ENCODE peak calls at places on chromosomes 4 and X, in ten cellular contexts. L is mucosa of descending colon; J is HCT116; T is Caco-2; Q is right cardiac atrium; S is endodermal cell; A is mammary epithelial cell; X is naive thymus-derived CD4-positive, alpha-beta T cell; I is A549; D is adipocyte. N is an unnamed sample. For H3K4me1, the result is how much of the 10 kb centered on the place peaks cover.

GRCh38 chr4:7291372-7292135 is 99.2 kb downstream of the SORCS2 start:
- DNase-seq in L (peak), J (no peak), T (no peak), Q (peak), S (no peak), A (no peak), X (no peak), I (no peak), D (no peak), N (no peak)

GRCh38 chr4:45349859-45350258 is 623.5 kb upstream of the GNPDA2 start:
- DNase-seq in L (no peak), J (no peak), T (no peak), Q (no peak), S (no peak), A (no peak), X (no peak), I (no peak), D (no peak), N (no peak)

GRCh38 chrX:111743316-111743715 is 62.3 kb downstream of the ALG13 start:
- DNase-seq in L (no peak), J (no peak), T (no peak), Q (no peak), S (no peak), A (no peak), X (no peak), I (no peak), D (peak), N (no peak)

GRCh38 chr4:6891436-6892170 is 18.0 kb upstream of the TBC1D14 start:
- DNase-seq in L (no peak), J (no peak), T (no peak), Q (no peak), S (no peak), A (no peak), X (no peak), I (no peak), D (peak), N (no peak)

GRCh38 chr4:3532714-3533336 is 603 bp upstream of the LRPAP1 start:
- DNase-seq in L (no peak), J (no peak), T (no peak), Q (no peak), S (peak), A (no peak), X (no peak), I (no peak), D (no peak), N (no peak)

GRCh38 chr4:55396305-55397023 is 707 bp downstream of the TMEM165 start:
- DNase-seq in L (peak), J (no peak), T (peak), Q (peak), S (peak), A (peak), X (peak), I (peak), D (peak), N (no peak)

GRCh38 chr4:52848255-52848654 is 13.9 kb upstream of the RASL11B start:
- DNase-seq in L (no peak), J (no peak), T (no peak), Q (no peak), S (no peak), A (no peak), X (no peak), I (no peak), D (no peak), N (no peak)

GRCh38 chr4:111283066-111283677 is 660.3 kb upstream of the PITX2 start:
- DNase-seq in L (peak), J (peak), T (peak), Q (peak), S (peak), A (peak), X (no peak), I (peak), D (peak), N (peak)

GRCh38 chr4:153143527-153144348 is 60.5 kb upstream of the TRIM2 start:
- DNase-seq in L (no peak), J (peak), T (no peak), Q (no peak), S (no peak), A (peak), X (no peak), I (no peak), D (peak), N (no peak)

GRCh38 chrX:100731441-100732281 is at the start of gene SYTL4:
- DNase-seq in L (peak), J (peak), T (peak), Q (peak), S (peak), A (no peak), X (no peak), I (peak), D (peak), N (no peak)

GRCh38 chrX:86133761-86134160 is 14.5 kb upstream of the DACH2 start:
- DNase-seq in L (no peak), J (no peak), T (no peak), Q (no peak), S (no peak), A (no peak), X (no peak), I (no peak), D (peak), N (no peak)

GRCh38 chr4:140799686-140800225 is 43.6 kb upstream of the TBC1D9 start:
- DNase-seq in L (no peak), J (no peak), T (no peak), Q (no peak), S (peak), A (no peak), X (no peak), I (no peak), D (no peak), N (no peak)

GRCh38 chr4:139761461-139761860 is 95.8 kb downstream of the MGST2 start:
- DNase-seq in L (no peak), J (peak), T (peak), Q (no peak), S (peak), A (peak), X (no peak), I (peak), D (no peak), N (no peak)

GRCh38 chr4:58961283-58961682 is 1851.1 kb upstream of the IGFBP7 start:
- DNase-seq in L (no peak), J (no peak), T (no peak), Q (no peak), S (no peak), A (no peak), X (no peak), I (no peak), D (no peak), N (no peak)

GRCh38 chrX:8237718-8238117 is 66.7 kb upstream of the VCX2 start:
- DNase-seq in L (no peak), J (no peak), T (no peak), Q (no peak), S (no peak), A (no peak), X (no peak), I (no peak), D (no peak), N (no peak)

GRCh38 chrX:2638279-2638678 is 52.8 kb upstream of the CD99 start:
- DNase-seq in L (no peak), J (no peak), T (no peak), Q (no peak), S (peak), A (no peak), X (no peak), I (no peak), D (no peak), N (no peak)

GRCh38 chrX:109890910-109891502 is 111.9 kb upstream of the TMEM164 start:
- DNase-seq in L (no peak), J (peak), T (peak), Q (peak), S (peak), A (peak), X (peak), I (peak), D (peak), N (peak)

GRCh38 chrX:46574941-46575381 is 1.4 kb downstream of the CHST7 start:
- DNase-seq in L (peak), J (no peak), T (no peak), Q (peak), S (peak), A (peak), X (peak), I (no peak), D (peak), N (no peak)

GRCh38 chr4:92246384-92246783 is 57.4 kb upstream of the GRID2 start:
- DNase-seq in L (no peak), J (no peak), T (no peak), Q (no peak), S (no peak), A (no peak), X (no peak), I (no peak), D (no peak), N (no peak)

GRCh38 chrX:47311857-47312774 is 58.3 kb upstream of the ZNF157 start:
- DNase-seq in L (no peak), J (peak), T (peak), Q (no peak), S (peak), A (peak), X (peak), I (peak), D (peak), N (no peak)

GRCh38 chr4:180106122-180106521 is 2137.1 kb upstream of the TENM3 start:
- DNase-seq in L (no peak), J (no peak), T (no peak), Q (no peak), S (no peak), A (peak), X (no peak), I (no peak), D (peak), N (no peak)

GRCh38 chrX:135688137-135688536 is 25.3 kb upstream of the CT45A1 start:
- DNase-seq in L (no peak), J (peak), T (no peak), Q (no peak), S (peak), A (no peak), X (no peak), I (no peak), D (peak), N (peak)

GRCh38 chrX:118975831-118976598 is 1.6 kb downstream of the LONRF3 start:
- DNase-seq in L (peak), J (no peak), T (peak), Q (peak), S (peak), A (no peak), X (peak), I (peak), D (peak), N (no peak)

GRCh38 chr4:132001542-132001941 is 1147.6 kb upstream of the PCDH10 start:
- DNase-seq in L (no peak), J (no peak), T (no peak), Q (no peak), S (no peak), A (peak), X (no peak), I (no peak), D (peak), N (no peak)

GRCh38 chr4:110586137-110586850 is 36.6 kb downstream of the PITX2 start:
- DNase-seq in L (no peak), J (peak), T (no peak), Q (no peak), S (no peak), A (peak), X (no peak), I (peak), D (peak), N (no peak)

GRCh38 chrX:74656079-74656745 is 41.8 kb upstream of the RLIM start:
- DNase-seq in L (no peak), J (no peak), T (no peak), Q (no peak), S (peak), A (no peak), X (no peak), I (no peak), D (no peak), N (no peak)

GRCh38 chr4:138039010-138039409 is 203.1 kb downstream of the SLC7A11 start:
- DNase-seq in L (no peak), J (no peak), T (no peak), Q (no peak), S (no peak), A (peak), X (no peak), I (no peak), D (peak), N (no peak)

GRCh38 chrX:48472851-48473717 is 2.9 kb upstream of the FTSJ1 start:
- DNase-seq in L (no peak), J (no peak), T (no peak), Q (no peak), S (peak), A (no peak), X (no peak), I (no peak), D (no peak), N (no peak)

GRCh38 chrX:130091976-130092522 is 18.2 kb downstream of the ELF4 start:
- DNase-seq in L (peak), J (no peak), T (peak), Q (no peak), S (peak), A (no peak), X (peak), I (no peak), D (no peak), N (no peak)

GRCh38 chrX:100413231-100413630 is 3.2 kb upstream of the PCDH19 start:
- DNase-seq in L (no peak), J (no peak), T (no peak), Q (no peak), S (peak), A (peak), X (peak), I (peak), D (peak), N (no peak)

GRCh38 chr4:79575709-79576479 is 167.9 kb upstream of the GK2 start:
- DNase-seq in L (no peak), J (no peak), T (no peak), Q (peak), S (no peak), A (no peak), X (no peak), I (no peak), D (peak), N (no peak)

GRCh38 chr4:79574741-79575451 is 166.9 kb upstream of the GK2 start:
- DNase-seq in L (no peak), J (no peak), T (no peak), Q (no peak), S (no peak), A (no peak), X (no peak), I (no peak), D (peak), N (no peak)

GRCh38 chr4:79578613-79579012 is 170.6 kb upstream of the GK2 start:
- DNase-seq in L (no peak), J (no peak), T (no peak), Q (no peak), S (no peak), A (no peak), X (no peak), I (no peak), D (no peak), N (no peak)

DNA sequence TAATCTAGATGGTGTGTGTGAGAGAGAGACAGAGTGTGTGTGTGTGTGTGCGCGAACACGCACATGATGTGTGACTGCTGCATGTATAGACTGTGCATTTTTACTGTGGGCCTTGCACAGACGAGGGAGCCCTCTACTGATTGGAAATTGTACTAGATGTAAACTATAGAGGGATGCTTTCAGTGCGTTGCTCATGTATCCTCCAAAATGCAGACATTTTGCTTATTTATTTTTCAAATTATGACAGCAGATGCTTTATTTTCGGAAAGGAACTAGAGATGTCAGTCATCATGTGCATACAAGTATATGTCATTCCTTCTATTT is 168.4 kb upstream of the GK2 start:
- DNase-seq in L (no peak), J (no peak), T (no peak), Q (no peak), S (no peak), A (peak), X (no peak), I (no peak), D (peak), N (no peak)
- H3K4me3 ChIP-seq in L (no peak), J (no peak), T (no peak), Q (no peak), S (no peak), A (no peak), X (no peak), I (no peak), D (no peak), N (no peak)

DNA sequence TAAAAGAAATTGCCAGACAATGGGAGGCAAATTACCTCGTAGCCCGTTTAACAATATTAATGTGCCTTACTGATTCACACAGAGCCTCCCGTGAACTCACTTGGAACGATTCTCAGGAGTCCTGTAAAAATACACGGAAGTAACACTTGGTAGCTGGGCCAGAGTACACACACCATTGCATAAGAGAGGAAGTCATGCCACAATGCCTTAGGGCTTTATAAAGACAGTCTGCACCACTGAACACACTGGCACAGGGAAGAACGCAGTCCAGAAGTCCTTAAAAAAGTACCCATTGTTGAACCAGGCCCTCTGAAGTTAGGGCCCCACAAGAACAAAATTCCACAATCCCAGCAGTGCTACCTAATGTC is 15.1 kb downstream of the SLC2A9 start:
- DNase-seq in L (no peak), J (no peak), T (no peak), Q (no peak), S (no peak), A (peak), X (no peak), I (peak), D (peak), N (no peak)
- H3K4me1 ChIP-seq in L (under half), J (under half), T (under half), Q (under half), S (under half), A (half or more), X (under half), I (under half), D (under half), N (under half)

GRCh38 chr4:101326586-101326985 is 20.7 kb downstream of the PPP3CA start:
- DNase-seq in L (no peak), J (no peak), T (no peak), Q (no peak), S (no peak), A (no peak), X (no peak), I (no peak), D (no peak), N (no peak)
- H3K4me3 ChIP-seq in L (no peak), J (no peak), T (no peak), Q (no peak), S (no peak), A (no peak), X (no peak), I (no peak), D (no peak), N (no peak)

DNA sequence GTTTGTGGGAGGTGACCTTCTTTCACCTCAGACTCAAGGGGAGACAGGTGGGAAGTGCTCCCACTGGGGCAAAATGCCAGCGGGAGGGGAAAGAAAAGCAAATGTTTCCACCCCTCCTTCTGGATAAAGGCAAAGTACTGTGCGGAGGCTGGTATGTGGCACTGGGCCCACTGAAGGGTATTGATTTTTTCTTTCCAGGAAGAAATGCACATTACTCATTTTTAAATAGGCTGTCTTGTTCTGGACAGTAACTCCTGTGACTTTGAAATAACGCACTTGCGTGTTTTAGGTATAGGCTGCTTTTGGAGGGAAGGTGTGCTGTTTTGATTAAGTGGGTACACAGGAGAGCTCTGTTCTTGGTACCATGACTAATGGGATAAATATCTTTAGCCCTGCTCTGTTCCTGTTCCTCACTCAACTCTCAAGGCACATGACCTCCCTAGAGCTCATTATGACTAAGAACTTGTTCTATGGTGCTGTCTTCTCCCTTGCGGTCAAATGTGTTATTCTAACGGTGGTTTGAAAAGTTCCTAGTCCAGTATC is 40.7 kb upstream of the MBTPS2 start:
- DNase-seq in L (no peak), J (peak), T (no peak), Q (no peak), S (no peak), A (peak), X (no peak), I (peak), D (no peak), N (no peak)
- H3K4me1 ChIP-seq in L (under half), J (under half), T (under half), Q (under half), S (under half), A (under half), X (under half), I (under half), D (under half), N (under half)

GRCh38 chr4:1572521-1572920 is 111.6 kb downstream of the FAM53A start:
- DNase-seq in L (no peak), J (no peak), T (no peak), Q (peak), S (peak), A (no peak), X (no peak), I (no peak), D (no peak), N (no peak)
- H3K4me3 ChIP-seq in L (no peak), J (no peak), T (no peak), Q (no peak), S (no peak), A (no peak), X (no peak), I (no peak), D (no peak), N (no peak)